ENCODE peak calls at places on chromosomes 11 and 22, in five cellular contexts. I, A, E, Y and J are unnamed samples.

GRCh38 chr11:772429-773390 is 4.6 kb downstream of the GATD1 start:
- DNase-seq in A (no peak), I (no peak), Y (no peak), E (no peak), J (no peak)

GRCh38 chr11:107545101-107545514 is 20.4 kb downstream of the ALKBH8 start:
- DNase-seq in Y (peak; percentile 71), E (no peak), I (no peak), A (no peak), J (peak; percentile 94)

GRCh38 chr11:77065878-77066228 is 918 bp upstream of the CAPN5 start:
- DNase-seq in E (peak; percentile 47), I (no peak), Y (no peak), A (peak; percentile 25), J (peak; percentile 29)

GRCh38 chr11:77191823-77192495 is 63.9 kb downstream of the MYO7A start:
- DNase-seq in Y (no peak), A (no peak), I (no peak), E (peak; percentile 81), J (peak; percentile 26)

GRCh38 chr11:46285594-46286033 is 8.2 kb downstream of the CREB3L1 start:
- DNase-seq in I (no peak), Y (no peak), A (no peak), E (no peak), J (no peak)

GRCh38 chr11:61814242-61814957 is 2.4 kb downstream of the FADS1 start:
- DNase-seq in A (no peak), I (no peak), E (no peak), Y (no peak), J (peak; percentile 28)

GRCh38 chr22:40116496-40117200 is 61.1 kb upstream of the TNRC6B start:
- DNase-seq in I (no peak), Y (no peak), E (no peak), A (no peak), J (no peak)

GRCh38 chr22:38417252-38418060 is 37.5 kb downstream of the KCNJ4 start:
- DNase-seq in A (no peak), Y (no peak), E (no peak), I (no peak), J (no peak)

GRCh38 chr22:27546157-27546556 is 255.4 kb downstream of the MN1 start:
- DNase-seq in Y (no peak), I (no peak), E (no peak), A (no peak), J (no peak)

GRCh38 chr11:101442936-101443521 is 140.8 kb downstream of the TRPC6 start:
- DNase-seq in E (no peak), A (no peak), Y (no peak), I (no peak), J (no peak)

GRCh38 chr11:1359556-1359955 is 30.2 kb upstream of the BRSK2 start:
- DNase-seq in Y (no peak), A (no peak), I (no peak), E (no peak), J (no peak)

GRCh38 chr22:49502126-49502826 is 325.4 kb downstream of the BRD1 start:
- DNase-seq in E (no peak), I (no peak), A (no peak), Y (peak; percentile 80), J (peak; percentile 7)

GRCh38 chr11:106391771-106392412 is 314.4 kb downstream of the AASDHPPT start:
- DNase-seq in Y (no peak), E (no peak), A (no peak), I (no peak), J (peak; percentile 76)

GRCh38 chr11:130513132-130513531 is 64.7 kb downstream of the ADAMTS15 start:
- DNase-seq in I (no peak), E (peak; percentile 72), A (no peak), Y (no peak), J (peak; percentile 31)

GRCh38 chr22:48263791-48264351 is 1501.4 kb downstream of the TBC1D22A start:
- DNase-seq in Y (no peak), E (no peak), A (no peak), I (no peak), J (no peak)

GRCh38 chr11:120702656-120703055 is 191.1 kb downstream of the GRIK4 start:
- DNase-seq in A (no peak), E (no peak), Y (no peak), I (no peak), J (no peak)

GRCh38 chr11:73322111-73322985 is 14.3 kb downstream of the ARHGEF17 start:
- DNase-seq in E (no peak), Y (no peak), A (no peak), I (no peak), J (no peak)

GRCh38 chr11:8033791-8034585 is 46.9 kb downstream of the EIF3F start:
- DNase-seq in A (no peak), Y (no peak), E (no peak), I (no peak), J (no peak)

GRCh38 chr11:72422414-72422813 is 11.9 kb downstream of the CLPB start:
- DNase-seq in A (no peak), I (no peak), Y (no peak), E (no peak), J (no peak)

GRCh38 chr11:63274776-63275175 is 31.4 kb upstream of the SLC22A25 start:
- DNase-seq in I (no peak), Y (no peak), E (no peak), A (no peak), J (no peak)

GRCh38 chr11:47189100-47189834 is 3.0 kb upstream of the PACSIN3 start:
- DNase-seq in E (peak; percentile 36), I (no peak), A (no peak), Y (peak; percentile 89), J (peak; percentile 83)

GRCh38 chr11:47905358-47906059 is 57.4 kb upstream of the NUP160 start:
- DNase-seq in E (no peak), Y (no peak), A (no peak), I (no peak), J (peak; percentile 66)

GRCh38 chr11:35523351-35523768 is 2.1 kb downstream of the PAMR1 start:
- DNase-seq in Y (no peak), A (no peak), I (no peak), E (no peak), J (no peak)

GRCh38 chr11:109121173-109121938 is 300.6 kb upstream of the C11orf87 start:
- DNase-seq in A (no peak), Y (no peak), I (no peak), E (no peak), J (no peak)

GRCh38 chr22:20889904-20890303 is 27.3 kb upstream of the CRKL start:
- DNase-seq in A (no peak), Y (no peak), E (no peak), I (no peak), J (no peak)